ENCODE peak calls at places on chromosomes 5 and 9, in four cellular contexts. J is SW480, C is foreskin fibroblast, D is T-helper 1 cell. O is an unnamed sample.

GRCh38 chr9:37512439-37512838 is 26.7 kb downstream of the POLR1E start:
- DNase-seq in J (no peak), C (no peak), D (no peak), O (no peak)

GRCh38 chr5:38540348-38540747 is 16.1 kb downstream of the LIFR start:
- DNase-seq in J (no peak), C (no peak), D (no peak), O (no peak)

GRCh38 chr5:78483809-78484521 is 123.5 kb downstream of the SCAMP1 start:
- DNase-seq in J (no peak), C (peak), D (peak), O (no peak)

GRCh38 chr5:74543162-74543995 is 97.1 kb downstream of the ENC1 start:
- DNase-seq in J (peak), C (peak), D (no peak), O (no peak)

GRCh38 chr5:133309981-133310630 is 258.3 kb downstream of the HSPA4 start:
- DNase-seq in J (peak), C (no peak), D (no peak), O (no peak)

GRCh38 chr5:124289641-124290201 is 456.7 kb downstream of the ZNF608 start:
- DNase-seq in J (peak), C (no peak), D (no peak), O (peak)

GRCh38 chr5:87119588-87119987 is 148.1 kb upstream of the RASA1 start:
- DNase-seq in J (no peak), C (no peak), D (no peak), O (no peak)

GRCh38 chr5:74639538-74640449 is 734 bp downstream of the ENC1 start:
- DNase-seq in J (peak), C (peak), D (peak), O (no peak)

GRCh38 chr5:74839228-74839627 is 27.0 kb downstream of the FAM169A start:
- DNase-seq in J (no peak), C (no peak), D (no peak), O (no peak)

GRCh38 chr5:61486476-61486875 is 154.4 kb downstream of the ZSWIM6 start:
- DNase-seq in J (no peak), C (no peak), D (no peak), O (no peak)

GRCh38 chr5:171840701-171841522 is 55.3 kb downstream of the SMIM23 start:
- DNase-seq in J (no peak), C (no peak), D (no peak), O (no peak)

GRCh38 chr9:124137009-124137943 is 120.5 kb upstream of the NEK6 start:
- DNase-seq in J (no peak), C (no peak), D (no peak), O (no peak)

O was measured in HepG2.